ENCODE peak calls at places on chromosomes 11 and 22, in four cellular contexts. S is H7; K is astrocyte of the spinal cord; C is CD8-positive, alpha-beta memory T cell. B is an unnamed sample.

GRCh38 chr11:127458561-127458960 is 458.0 kb upstream of the KIRREL3 start:
- DNase-seq in S (no peak), K (no peak), C (no peak), B (no peak)

GRCh38 chr11:122140535-122140934 is 24.5 kb upstream of the BLID start:
- DNase-seq in S (no peak), K (peak), C (no peak), B (no peak)

GRCh38 chr11:99422581-99423434 is 402.1 kb downstream of the CNTN5 start:
- DNase-seq in S (no peak), K (peak), C (no peak), B (no peak)

GRCh38 chr11:67280791-67281551 is 8.1 kb upstream of the ANKRD13D start:
- DNase-seq in S (no peak), K (no peak), C (no peak), B (no peak)

GRCh38 chr11:64638017-64638664 is 47.1 kb downstream of the SLC22A12 start:
- DNase-seq in S (peak), K (no peak), C (no peak), B (no peak)

GRCh38 chr11:11480951-11481350 is 127.9 kb upstream of the CSNK2A3 start:
- DNase-seq in S (no peak), K (no peak), C (no peak), B (no peak)

GRCh38 chr11:46352063-46352841 is 5.0 kb downstream of the DGKZ start:
- DNase-seq in S (peak), K (no peak), C (peak), B (no peak)

GRCh38 chr11:103910721-103911120 is 125.7 kb upstream of the DDI1 start:
- DNase-seq in S (no peak), K (no peak), C (no peak), B (no peak)

GRCh38 chr11:112465433-112466024 is 204.9 kb upstream of the PLET1 start:
- DNase-seq in S (no peak), K (no peak), C (no peak), B (no peak)

GRCh38 chr11:121513807-121514206 is 61.0 kb upstream of the SORL1-AS1 start:
- DNase-seq in S (no peak), K (no peak), C (no peak), B (no peak)

GRCh38 chr11:8814923-8815240 is 96.1 kb upstream of the AKIP1 start:
- DNase-seq in S (no peak), K (peak), C (no peak), B (no peak)

GRCh38 chr11:28243596-28243995 is 135.4 kb downstream of the METTL15 start:
- DNase-seq in S (no peak), K (peak), C (no peak), B (no peak)

GRCh38 chr11:2797741-2798361 is 87.7 kb downstream of the CDKN1C start:
- DNase-seq in S (no peak), K (no peak), C (no peak), B (no peak)

GRCh38 chr11:79617561-79617960 is 176.7 kb upstream of the TENM4 start:
- DNase-seq in S (no peak), K (no peak), C (no peak), B (no peak)

GRCh38 chr11:69854719-69855118 is 35.5 kb upstream of the FGF3 start:
- DNase-seq in S (no peak), K (no peak), C (no peak), B (no peak)

GRCh38 chr11:3088806-3089205 is 31.6 kb upstream of the CARS1 start:
- DNase-seq in S (peak), K (no peak), C (no peak), B (no peak)

GRCh38 chr22:50660306-50660705 is 12.3 kb upstream of the SHANK3 start:
- DNase-seq in S (no peak), K (no peak), C (no peak), B (no peak)

GRCh38 chr11:15291885-15292284 is 177.2 kb downstream of the INSC start:
- DNase-seq in S (no peak), K (no peak), C (no peak), B (no peak)

GRCh38 chr11:130407978-130408377 is 20.4 kb downstream of the ADAMTS8 start:
- DNase-seq in S (peak), K (peak), C (no peak), B (no peak)

GRCh38 chr11:62665075-62665629 is at the start of the genes C11orf98 and CSKMT:
- DNase-seq in S (peak), K (peak), C (peak), B (peak)

DNA sequence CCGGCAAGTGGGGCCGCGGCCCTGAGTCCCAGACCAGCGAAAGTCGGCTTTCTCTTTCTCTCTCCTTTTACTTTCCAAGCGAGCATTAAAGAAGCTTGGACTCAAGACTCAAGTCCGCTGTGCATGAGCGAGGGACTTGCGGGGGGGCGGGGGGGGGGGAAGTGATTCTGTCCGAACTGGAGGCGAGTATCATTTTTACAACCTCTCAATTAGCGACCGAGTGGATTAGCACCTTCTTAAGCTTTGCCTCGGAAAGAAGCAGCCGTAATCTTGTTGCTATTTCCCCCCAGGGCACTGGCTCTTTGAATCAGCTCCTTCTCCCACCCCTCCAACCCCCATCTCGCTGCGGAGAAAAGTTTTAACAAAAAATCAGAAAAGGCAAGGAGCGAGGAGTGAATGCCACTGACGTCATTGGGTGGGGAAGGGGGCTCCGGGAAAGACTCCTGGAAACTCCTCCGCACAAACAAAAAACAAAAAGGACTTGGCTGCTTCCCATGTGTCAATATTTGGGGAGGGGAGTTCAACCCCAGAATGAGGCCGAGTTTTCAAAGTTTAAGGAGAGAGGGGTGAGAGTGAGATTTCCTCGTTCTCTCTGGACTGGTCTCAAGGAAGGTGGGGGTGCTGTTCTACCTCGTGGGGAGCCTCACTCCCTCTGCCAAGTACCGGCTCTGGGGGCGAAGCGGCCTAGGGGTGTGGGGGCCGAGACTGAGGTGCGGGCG is 2.3 kb upstream of the PAX6 start:
- DNase-seq in S (peak), K (no peak), C (no peak), B (no peak)
- H3K4me3 ChIP-seq in S (peak), K (peak), C (peak), B (peak)

GRCh38 chr22:40511604-40512003 is 124.9 kb downstream of the MRTFA start:
- DNase-seq in S (no peak), K (no peak), C (no peak), B (no peak)

GRCh38 chr22:40507491-40507890 is 129.0 kb downstream of the MRTFA start:
- DNase-seq in S (no peak), K (no peak), C (no peak), B (no peak)

GRCh38 chr22:40510965-40511364 is 125.6 kb downstream of the MRTFA start:
- DNase-seq in S (no peak), K (peak), C (no peak), B (no peak)

GRCh38 chr22:40506762-40507161 is 129.8 kb downstream of the MRTFA start:
- DNase-seq in S (no peak), K (no peak), C (no peak), B (no peak)

GRCh38 chr22:40509401-40510134 is 127.0 kb downstream of the MRTFA start:
- DNase-seq in S (no peak), K (peak), C (no peak), B (no peak)
- H3K4me3 ChIP-seq in S (no peak), K (no peak), C (no peak), B (no peak)

GRCh38 chr11:95148421-95148820 is 58.8 kb downstream of the ENDOD1 start:
- DNase-seq in S (no peak), K (no peak), C (no peak), B (no peak)

GRCh38 chr11:95150977-95151684 is 61.5 kb downstream of the ENDOD1 start:
- DNase-seq in S (peak), K (peak), C (peak), B (peak)

GRCh38 chr11:95147364-95147905 is 57.8 kb downstream of the ENDOD1 start:
- DNase-seq in S (no peak), K (peak), C (no peak), B (no peak)

GRCh38 chr11:95148938-95149337 is 59.3 kb downstream of the ENDOD1 start:
- DNase-seq in S (no peak), K (no peak), C (no peak), B (no peak)

DNA sequence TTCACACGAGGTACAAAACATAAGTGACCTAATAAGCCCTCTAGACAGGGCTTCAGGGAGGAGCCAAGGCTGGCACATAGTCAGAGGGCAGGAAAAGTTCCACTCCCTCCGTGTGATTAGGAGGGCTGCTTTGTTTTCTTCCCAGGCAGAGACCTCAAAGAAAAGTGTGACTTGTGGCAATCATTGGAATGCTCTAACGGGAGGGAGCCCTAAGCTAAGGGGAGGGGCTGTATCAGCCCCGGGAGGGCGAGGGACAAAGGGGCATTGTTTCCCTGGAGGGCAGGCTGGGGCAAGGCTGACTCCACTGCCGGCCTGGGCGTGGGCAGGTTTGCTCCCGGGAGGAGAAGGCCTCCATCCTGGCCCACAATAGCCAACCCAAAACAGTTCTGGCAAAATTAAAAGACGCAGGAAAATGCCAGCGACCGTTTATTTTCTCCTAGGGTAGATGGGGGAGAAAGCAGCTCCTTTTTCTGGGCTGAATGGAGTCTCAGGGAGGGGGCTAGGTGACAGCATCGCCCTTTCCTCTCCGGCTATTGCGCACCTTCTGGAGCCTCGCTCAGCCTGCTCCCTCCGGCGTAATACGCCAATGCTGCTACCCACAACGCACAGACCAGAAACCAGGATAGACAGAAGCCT is 60.1 kb downstream of the ENDOD1 start:
- DNase-seq in S (peak), K (peak), C (no peak), B (no peak)
- H3K4me3 ChIP-seq in S (peak), K (no peak), C (peak), B (no peak)

GRCh38 chr22:49655168-49655812 is 172.4 kb downstream of the BRD1 start:
- DNase-seq in S (no peak), K (no peak), C (no peak), B (no peak)
- H3K4me3 ChIP-seq in S (no peak), K (no peak), C (no peak), B (peak)